ENCODE peak calls at places on chromosomes 11 and 22, in four cellular contexts. J is H1, L is HepG2, A is K562. U is an unnamed sample.

GRCh38 chr11:2105536-2105935 is 33.7 kb downstream of the IGF2 start:
- DNase-seq in J (no peak), L (no peak), A (no peak), U (no peak)

GRCh38 chr22:37807410-37808293 is at the start of gene GCAT:
- DNase-seq in J (peak), L (peak), A (peak), U (peak)

GRCh38 chr11:35387341-35387982 is 31.9 kb downstream of the SLC1A2 start:
- DNase-seq in J (no peak), L (no peak), A (no peak), U (peak)

GRCh38 chr22:20412474-20413216 is 18.7 kb downstream of the ZNF74 start:
- DNase-seq in J (no peak), L (no peak), A (no peak), U (no peak)

GRCh38 chr11:1401656-1402221 is 12.0 kb downstream of the BRSK2 start:
- DNase-seq in J (peak), L (peak), A (peak), U (peak)

GRCh38 chr11:116348226-116348625 is 424.6 kb downstream of the BUD13 start:
- DNase-seq in J (no peak), L (no peak), A (no peak), U (no peak)

GRCh38 chr11:612201-612960 is 3.4 kb downstream of the IRF7 start:
- DNase-seq in J (no peak), L (peak), A (no peak), U (peak)

GRCh38 chr11:64320556-64320955 is 2.6 kb downstream of the PRDX5 start:
- DNase-seq in J (no peak), L (no peak), A (no peak), U (no peak)

GRCh38 chr22:17334054-17334453 is 35.2 kb upstream of the CECR2 start:
- DNase-seq in J (no peak), L (no peak), A (peak), U (no peak)

GRCh38 chr11:82577246-82577645 is 156.4 kb downstream of the FAM181B start:
- DNase-seq in J (no peak), L (no peak), A (no peak), U (no peak)

GRCh38 chr11:92843455-92843854 is 126.0 kb upstream of the MTNR1B start:
- DNase-seq in J (no peak), L (no peak), A (no peak), U (no peak)

GRCh38 chr11:102591160-102591718 is 33.9 kb downstream of the MMP20 start:
- DNase-seq in J (no peak), L (no peak), A (no peak), U (no peak)

GRCh38 chr11:18802381-18803257 is 11.0 kb upstream of the PTPN5 start:
- DNase-seq in J (peak), L (peak), A (peak), U (peak)

GRCh38 chr11:2797741-2798361 is 87.7 kb downstream of the CDKN1C start:
- DNase-seq in J (peak), L (no peak), A (no peak), U (no peak)

GRCh38 chr11:74438681-74439080 is 28.7 kb downstream of the KCNE3 start:
- DNase-seq in J (no peak), L (no peak), A (no peak), U (no peak)

GRCh38 chr22:40512426-40513136 is 123.9 kb downstream of the MRTFA start:
- DNase-seq in J (no peak), L (peak), A (no peak), U (peak)

GRCh38 chr11:119375629-119376196 is 5.8 kb downstream of the USP2 start:
- DNase-seq in J (peak), L (peak), A (peak), U (no peak)

GRCh38 chr11:120272303-120272702 is 32.4 kb downstream of the POU2F3 start:
- DNase-seq in J (no peak), L (no peak), A (no peak), U (no peak)

GRCh38 chr11:73521621-73522020 is 76.3 kb downstream of the FAM168A start:
- DNase-seq in J (no peak), L (peak), A (no peak), U (no peak)

GRCh38 chr11:289706-290620 is 1.0 kb downstream of the PGGHG start:
- DNase-seq in J (no peak), L (no peak), A (no peak), U (no peak)

GRCh38 chr22:25232301-25232700 is 12.9 kb downstream of the CRYBB2 start:
- DNase-seq in J (no peak), L (no peak), A (no peak), U (no peak)

GRCh38 chr22:23581252-23581634 is 1.2 kb upstream of the IGLL1 start:
- DNase-seq in J (no peak), L (no peak), A (no peak), U (no peak)

GRCh38 chr11:119192111-119192510 is 6.8 kb downstream of the NHERF4 start:
- DNase-seq in J (no peak), L (no peak), A (no peak), U (no peak)

GRCh38 chr11:12001152-12001551 is 7.3 kb downstream of the DKK3 start:
- DNase-seq in J (no peak), L (no peak), A (no peak), U (no peak)

GRCh38 chr11:61688368-61689163 is 8.4 kb downstream of the DAGLA start:
- DNase-seq in J (no peak), L (no peak), A (no peak), U (no peak)

GRCh38 chr22:50611341-50612060 is 10.9 kb downstream of the MAPK8IP2 start:
- DNase-seq in J (no peak), L (no peak), A (no peak), U (no peak)

GRCh38 chr22:17152340-17152739 is 6.7 kb downstream of the HDHD5 start:
- DNase-seq in J (no peak), L (no peak), A (no peak), U (no peak)

GRCh38 chr11:60951909-60952741 is at the start of gene SLC15A3:
- DNase-seq in J (peak), L (no peak), A (no peak), U (no peak)

GRCh38 chr11:47388697-47389576 is 10.6 kb upstream of the SPI1 start:
- DNase-seq in J (no peak), L (no peak), A (no peak), U (no peak)

GRCh38 chr22:35483730-35484129 is 56.9 kb upstream of the RASD2 start:
- DNase-seq in J (no peak), L (no peak), A (no peak), U (no peak)
- TF ChIP-seq JUN in J (no peak), L (no peak), A (no peak), U (no peak)

GRCh38 chr11:7513210-7514098 is at the start of gene PPFIBP2:
- DNase-seq in J (peak), L (peak), A (peak), U (peak)
- TF ChIP-seq RNF2 in J (no peak), L (no peak), A (no peak), U (no peak)

DNA sequence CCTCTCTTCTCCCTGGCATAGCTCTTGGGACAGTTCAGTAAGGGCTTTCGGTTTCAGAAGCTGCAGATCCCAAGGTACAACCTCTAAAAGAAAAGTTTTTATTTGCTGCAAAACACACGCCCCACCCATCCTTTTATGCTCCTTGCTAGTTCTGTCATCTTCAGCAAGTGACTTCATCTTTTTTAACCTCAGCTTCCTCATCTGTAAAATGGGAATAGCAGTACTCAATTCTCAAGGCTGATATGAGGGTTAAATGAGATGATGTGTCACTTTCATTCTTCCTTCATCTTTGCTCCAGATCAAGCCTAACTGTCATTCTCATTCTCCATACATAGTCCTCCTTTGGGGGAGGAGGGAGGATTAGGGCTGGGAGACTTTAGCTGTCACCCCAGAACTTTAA is 90.0 kb upstream of the ALX4 start:
- DNase-seq in J (no peak), L (no peak), A (no peak), U (no peak)
- TF ChIP-seq JUN in J (no peak), L (no peak), A (no peak), U (no peak)

GRCh38 chr11:129910360-129910759 is 15.0 kb upstream of the NFRKB start:
- DNase-seq in J (no peak), L (no peak), A (no peak), U (no peak)

GRCh38 chr11:129905402-129905801 is 10.0 kb upstream of the NFRKB start:
- DNase-seq in J (no peak), L (no peak), A (no peak), U (no peak)

GRCh38 chr11:129917231-129917630 is 21.9 kb upstream of the NFRKB start:
- DNase-seq in J (no peak), L (no peak), A (no peak), U (no peak)

DNA sequence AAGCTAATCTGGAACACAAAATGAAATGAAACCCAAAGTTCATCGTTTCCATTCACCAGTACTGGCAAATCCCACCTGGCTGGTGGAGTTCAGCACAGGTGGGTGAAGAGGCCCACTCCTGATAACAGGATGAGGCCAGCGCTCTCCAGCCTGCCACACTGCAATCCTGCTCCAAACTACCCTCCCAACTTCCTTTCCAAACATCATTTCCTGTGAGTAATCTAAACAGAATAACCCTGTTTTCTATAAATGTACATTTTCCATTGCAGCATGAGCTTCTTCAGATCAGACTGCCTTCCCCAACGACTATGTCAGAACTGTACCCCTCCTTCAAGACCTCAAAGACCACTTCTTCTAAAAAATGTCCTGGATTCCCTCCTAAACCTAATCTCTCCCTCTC is 15.9 kb upstream of the NFRKB start:
- DNase-seq in J (no peak), L (no peak), A (no peak), U (no peak)
- TF ChIP-seq RNF2 in J (no peak), L (no peak), A (no peak), U (no peak)

GRCh38 chr11:75667831-75668507 is 869 bp downstream of the MAP6 start:
- DNase-seq in J (peak), L (no peak), A (no peak), U (peak)
- TF ChIP-seq JUN in J (no peak), L (no peak), A (no peak), U (no peak)

U was measured in A549.